ENCODE peak calls at places on chromosome 15, in seven cellular contexts. B is right lobe of liver; A is neural progenitor cell; R is CD4-positive, CD25-positive, alpha-beta regulatory T cell; E is CD4-positive, alpha-beta memory T cell; F is pancreas; V is prostate gland. D is an unnamed sample. For H3K9me3, the result is how much of the 10 kb centered on the place peaks cover.

GRCh38 chr15:73017987-73018386 is 34.3 kb upstream of the NEO1 start:
- DNase-seq in B (no peak), A (no peak), R (no peak), E (no peak), F (no peak), V (no peak), D (no peak)

GRCh38 chr15:78162038-78162437 is 12.9 kb downstream of the IDH3A start:
- DNase-seq in B (peak), A (no peak), R (no peak), E (no peak), F (no peak), V (no peak), D (peak)

GRCh38 chr15:74134387-74135027 is 4.1 kb downstream of the ISLR2 start:
- DNase-seq in B (peak), A (peak), R (no peak), E (no peak), F (peak), V (no peak), D (peak)

GRCh38 chr15:73957276-73957675 is 31.0 kb downstream of the LOXL1 start:
- DNase-seq in B (no peak), A (no peak), R (no peak), E (no peak), F (no peak), V (no peak), D (no peak)

GRCh38 chr15:40379853-40380252 is 2.7 kb upstream of the KNSTRN start:
- DNase-seq in B (peak), A (no peak), R (no peak), E (no peak), F (peak), V (no peak), D (peak)

GRCh38 chr15:52790166-52790708 is at the start of gene ONECUT1:
- DNase-seq in B (peak), A (peak), R (no peak), E (peak), F (peak), V (no peak), D (peak)

GRCh38 chr15:86079491-86080266 is at the start of gene AGBL1:
- DNase-seq in B (no peak), A (peak), R (no peak), E (no peak), F (no peak), V (no peak), D (no peak)

GRCh38 chr15:68303134-68303533 is 25.6 kb downstream of the FEM1B start:
- DNase-seq in B (no peak), A (no peak), R (no peak), E (no peak), F (no peak), V (no peak), D (no peak)

GRCh38 chr15:78951841-78952238 is 7.0 kb upstream of the CTSH start:
- DNase-seq in B (no peak), A (no peak), R (no peak), E (no peak), F (peak), V (no peak), D (no peak)

GRCh38 chr15:28086175-28086703 is 12.9 kb downstream of the OCA2 start:
- DNase-seq in B (peak), A (peak), R (peak), E (peak), F (peak), V (no peak), D (peak)

GRCh38 chr15:38071211-38071972 is 137.0 kb downstream of the TMCO5A start:
- DNase-seq in B (no peak), A (no peak), R (no peak), E (no peak), F (no peak), V (no peak), D (no peak)

GRCh38 chr15:85639752-85640381 is 154.9 kb downstream of the KLHL25 start:
- DNase-seq in B (no peak), A (no peak), R (no peak), E (no peak), F (no peak), V (no peak), D (no peak)

GRCh38 chr15:65286069-65286703 is 497 bp downstream of the PARP16 start:
- DNase-seq in B (peak), A (peak), R (no peak), E (no peak), F (no peak), V (peak), D (peak)

GRCh38 chr15:65666257-65666656 is 44.5 kb downstream of the SLC24A1 start:
- DNase-seq in B (no peak), A (no peak), R (no peak), E (no peak), F (no peak), V (no peak), D (no peak)

GRCh38 chr15:98213346-98213979 is 253.0 kb downstream of the ARRDC4 start:
- DNase-seq in B (no peak), A (no peak), R (no peak), E (no peak), F (no peak), V (no peak), D (no peak)

GRCh38 chr15:32855942-32856341 is 138.1 kb downstream of the GREM1 start:
- DNase-seq in B (no peak), A (no peak), R (no peak), E (no peak), F (no peak), V (no peak), D (no peak)

GRCh38 chr15:75578948-75579908 is at the start of gene PTPN9:
- DNase-seq in B (peak), A (peak), R (peak), E (peak), F (peak), V (peak), D (peak)

GRCh38 chr15:78914027-78914764 is 30.6 kb downstream of the CTSH start:
- DNase-seq in B (no peak), A (peak), R (no peak), E (no peak), F (no peak), V (peak), D (peak)

GRCh38 chr15:52008698-52009434 is 10.2 kb upstream of the MAPK6 start:
- DNase-seq in B (no peak), A (no peak), R (no peak), E (no peak), F (no peak), V (peak), D (no peak)

GRCh38 chr15:33859992-33860545 is 108.2 kb upstream of the CHRM5 start:
- DNase-seq in B (no peak), A (no peak), R (no peak), E (no peak), F (no peak), V (no peak), D (no peak)

GRCh38 chr15:69758810-69759410 is 306.3 kb downstream of the RPLP1 start:
- DNase-seq in B (no peak), A (no peak), R (peak), E (peak), F (peak), V (peak), D (peak)

GRCh38 chr15:79942656-79943481 is 28.1 kb downstream of the BCL2A1 start:
- DNase-seq in B (no peak), A (no peak), R (no peak), E (no peak), F (no peak), V (no peak), D (no peak)

GRCh38 chr15:77144492-77145070 is 73.7 kb upstream of the TSPAN3 start:
- DNase-seq in B (no peak), A (no peak), R (no peak), E (no peak), F (no peak), V (no peak), D (no peak)

GRCh38 chr15:20280933-20281463 is 260.6 kb downstream of the GOLGA6L6 start:
- DNase-seq in B (peak), A (no peak), R (no peak), E (no peak), F (no peak), V (no peak), D (no peak)
- H3K9me3 ChIP-seq in B (under half), A (half or more), R (under half), E (under half), F (under half), V (under half), D (under half)

DNA sequence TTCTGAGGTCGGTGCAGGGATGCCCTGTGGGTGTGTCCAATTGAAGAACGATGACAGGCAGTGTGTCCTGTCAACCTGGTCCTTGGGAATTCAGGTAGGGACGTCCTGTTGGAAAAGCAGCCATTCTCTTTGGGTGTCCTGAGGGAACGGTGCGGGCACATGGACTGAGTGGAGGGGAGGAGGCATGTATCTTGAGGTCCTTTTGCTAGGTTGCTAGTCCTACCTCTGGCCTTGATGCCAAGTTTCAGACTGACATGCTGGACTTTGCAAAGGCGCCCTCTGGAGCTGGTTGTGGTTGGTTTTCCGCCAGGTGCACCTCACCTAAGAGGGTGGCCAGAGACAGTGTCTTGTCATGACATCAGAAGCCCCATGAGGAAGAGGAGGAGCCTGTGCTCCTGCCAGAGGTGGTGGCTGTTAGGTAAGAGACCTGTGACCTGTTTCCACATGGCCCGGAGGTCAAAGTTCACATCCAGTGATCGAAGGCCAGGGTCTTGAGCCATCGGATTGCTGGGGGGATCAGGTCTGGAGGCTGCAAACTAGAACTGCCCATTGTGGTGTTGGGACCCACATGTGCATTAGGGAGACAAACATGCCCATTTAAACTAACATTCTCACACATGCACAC is 106.3 kb downstream of the SNRPN start:
- DNase-seq in B (peak), A (no peak), R (no peak), E (no peak), F (peak), V (no peak), D (no peak)
- H3K9me3 ChIP-seq in B (under half), A (under half), R (half or more), E (under half), F (under half), V (under half), D (under half)

DNA sequence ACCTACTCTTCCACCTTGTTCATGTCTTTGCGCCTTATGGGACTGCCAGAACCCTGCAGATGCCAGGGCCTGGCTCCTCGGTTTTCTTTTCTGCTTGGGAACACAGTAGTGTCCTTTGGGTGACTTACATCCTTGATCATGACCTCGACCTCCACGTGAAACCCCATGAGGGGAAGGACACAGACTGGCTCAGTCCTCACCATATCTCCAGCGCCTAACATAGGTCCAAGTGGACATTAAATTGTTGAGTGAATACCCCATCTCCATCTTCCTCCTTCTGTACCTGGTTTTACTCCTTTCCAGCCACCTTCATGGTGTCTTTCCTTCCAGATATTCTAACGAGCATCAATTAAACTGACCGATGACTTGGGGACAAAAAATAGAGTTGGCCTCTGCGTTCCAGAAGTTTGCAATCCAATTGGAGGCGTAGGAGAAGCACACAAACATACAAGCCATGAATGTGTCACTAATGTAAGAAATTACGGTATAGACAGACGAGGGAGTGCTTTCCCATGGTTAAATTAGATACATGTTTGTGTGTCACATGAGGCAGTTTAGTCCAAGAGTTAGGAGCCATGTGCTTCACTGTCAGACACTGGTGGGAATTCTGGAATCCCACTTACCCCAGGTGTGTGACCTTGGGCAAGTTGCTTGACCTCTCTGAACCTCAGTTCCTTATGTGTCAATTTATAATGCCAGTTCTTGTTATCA is 907 bp upstream of the HERC1 start:
- DNase-seq in B (no peak), A (no peak), R (no peak), E (no peak), F (no peak), V (no peak), D (no peak)
- H3K9me3 ChIP-seq in B (under half), A (under half), R (under half), E (under half), F (under half), V (under half), D (under half)

DNA sequence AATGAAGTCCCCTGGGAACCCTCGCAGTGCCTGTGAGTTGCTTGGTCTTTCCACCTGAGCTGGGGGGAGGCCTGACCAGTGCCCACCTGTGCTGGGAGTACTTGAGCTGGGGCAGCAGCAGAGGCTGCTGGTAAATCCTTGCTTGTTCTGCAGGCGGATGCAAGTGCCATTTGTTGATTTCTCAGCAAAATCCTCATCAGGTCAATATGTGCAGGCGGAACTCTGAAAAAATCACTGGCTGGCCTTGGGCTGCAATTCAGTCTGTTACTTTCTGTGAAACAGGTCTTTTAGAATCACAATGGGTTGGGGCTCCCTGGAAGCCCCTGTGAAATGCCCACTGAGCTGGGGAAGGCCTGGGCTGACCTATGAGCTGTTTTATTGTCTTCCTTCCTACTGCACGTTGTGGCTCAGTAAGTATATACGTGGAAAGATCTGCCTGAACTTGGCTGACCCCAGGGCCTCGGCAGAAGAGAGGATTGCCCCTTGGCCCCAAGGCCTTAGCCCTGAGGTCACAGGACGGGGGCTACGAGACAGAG is 182.0 kb upstream of the RGMA start:
- DNase-seq in B (no peak), A (no peak), R (no peak), E (no peak), F (no peak), V (no peak), D (no peak)
- H3K9me3 ChIP-seq in B (under half), A (under half), R (under half), E (under half), F (under half), V (under half), D (under half)

GRCh38 chr15:25022233-25022632 is 67.4 kb downstream of the SNRPN start:
- DNase-seq in B (no peak), A (no peak), R (no peak), E (no peak), F (no peak), V (no peak), D (no peak)

GRCh38 chr15:25019434-25019833 is 64.6 kb downstream of the SNRPN start:
- DNase-seq in B (no peak), A (no peak), R (no peak), E (no peak), F (no peak), V (no peak), D (no peak)
- H3K9me3 ChIP-seq in B (under half), A (under half), R (half or more), E (under half), F (under half), V (under half), D (under half)

DNA sequence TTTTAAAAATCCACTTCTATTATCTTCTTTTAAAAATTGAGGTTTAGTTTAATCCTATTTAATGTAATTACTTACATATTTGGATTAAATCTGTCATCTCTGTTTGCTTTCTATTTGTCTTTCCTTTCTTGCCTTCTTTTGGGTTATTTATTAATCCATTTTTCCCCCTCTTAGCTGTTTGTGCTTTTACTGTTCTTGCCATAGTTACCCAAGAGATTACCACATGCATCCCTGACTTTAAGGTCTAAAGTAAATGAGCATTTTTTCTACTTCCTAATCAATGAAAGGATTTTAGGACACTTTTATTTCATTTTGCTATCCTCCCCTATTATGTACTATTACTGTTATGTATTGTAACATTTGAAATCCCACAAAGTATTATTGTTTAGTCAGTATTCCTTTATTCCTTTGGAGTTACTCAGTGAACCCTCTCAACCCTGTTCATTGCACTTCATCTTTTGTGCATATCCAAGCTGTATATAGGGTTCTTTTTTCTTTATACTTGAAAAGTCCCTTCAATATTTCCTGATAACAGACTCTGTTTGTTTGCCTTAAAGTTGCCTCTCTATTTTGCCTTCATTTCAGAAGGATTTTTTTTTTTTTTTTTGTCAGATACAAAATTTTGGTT is 62.7 kb downstream of the MEF2A start:
- DNase-seq in B (no peak), A (no peak), R (no peak), E (no peak), F (no peak), V (no peak), D (no peak)
- H3K9me3 ChIP-seq in B (under half), A (under half), R (under half), E (under half), F (under half), V (under half), D (under half)

GRCh38 chr15:88635343-88635742 is 3.5 kb upstream of the ISG20 start:
- DNase-seq in B (no peak), A (no peak), R (peak), E (peak), F (no peak), V (no peak), D (no peak)
- H3K9me3 ChIP-seq in B (under half), A (under half), R (under half), E (under half), F (under half), V (under half), D (under half)

D was measured in testis.